ENCODE peak calls at places on chromosome 3, in ten cellular contexts. One of them, this sample, is unnamed.

GRCh38 chr3:126445506-126445905 is 30.2 kb downstream of the ZXDC start:
- DNase-seq in fibroblast of the conjunctiva: no peak
- DNase-seq in GM04504: no peak
- DNase-seq in GM03348: no peak
- DNase-seq in endothelial cell: no peak
- DNase-seq in NCI-H510A treated with DMSO at 0.1 percent for 48 hours: no peak
- DNase-seq in activated naive CD4-positive, alpha-beta T cell treated with anti-CD3 and anti-CD28 coated beads, Interleukin-2, amount 10 ng/mL, durations not matched to agents 7 days and 5 days: no peak
- DNase-seq in epithelial cell of esophagus: no peak
- DNase-seq in amniotic epithelial cell: no peak
- DNase-seq in kidney glomerular epithelial cell: no peak
- DNase-seq in this sample: no peak

GRCh38 chr3:86954751-86955150 is 36.2 kb downstream of the VGLL3 start:
- DNase-seq in NCI-H510A treated with DMSO at 0.1 percent for 48 hours: no peak
- DNase-seq in GM03348: peak
- DNase-seq in GM04504: no peak
- DNase-seq in amniotic epithelial cell: no peak
- DNase-seq in endothelial cell: no peak
- DNase-seq in fibroblast of the conjunctiva: no peak
- DNase-seq in activated naive CD4-positive, alpha-beta T cell treated with anti-CD3 and anti-CD28 coated beads, Interleukin-2, amount 10 ng/mL, durations not matched to agents 7 days and 5 days: no peak
- DNase-seq in kidney glomerular epithelial cell: no peak
- DNase-seq in epithelial cell of esophagus: no peak
- DNase-seq in this sample: no peak

GRCh38 chr3:31102196-31102879 is 207.9 kb upstream of the GADL1 start:
- DNase-seq in activated naive CD4-positive, alpha-beta T cell treated with anti-CD3 and anti-CD28 coated beads, Interleukin-2, amount 10 ng/mL, durations not matched to agents 7 days and 5 days: no peak
- DNase-seq in endothelial cell: no peak
- DNase-seq in amniotic epithelial cell: no peak
- DNase-seq in NCI-H510A treated with DMSO at 0.1 percent for 48 hours: no peak
- DNase-seq in kidney glomerular epithelial cell: no peak
- DNase-seq in fibroblast of the conjunctiva: no peak
- DNase-seq in epithelial cell of esophagus: no peak
- DNase-seq in GM03348: no peak
- DNase-seq in GM04504: no peak
- DNase-seq in this sample: no peak

GRCh38 chr3:174882789-174883188 is 23.7 kb downstream of the NAALADL2 start:
- DNase-seq in NCI-H510A treated with DMSO at 0.1 percent for 48 hours: no peak
- DNase-seq in GM03348: no peak
- DNase-seq in activated naive CD4-positive, alpha-beta T cell treated with anti-CD3 and anti-CD28 coated beads, Interleukin-2, amount 10 ng/mL, durations not matched to agents 7 days and 5 days: no peak
- DNase-seq in GM04504: no peak
- DNase-seq in amniotic epithelial cell: no peak
- DNase-seq in endothelial cell: no peak
- DNase-seq in epithelial cell of esophagus: no peak
- DNase-seq in kidney glomerular epithelial cell: no peak
- DNase-seq in fibroblast of the conjunctiva: no peak
- DNase-seq in this sample: no peak

GRCh38 chr3:144031938-144032337 is 60.3 kb downstream of the DIPK2A start:
- DNase-seq in GM03348: no peak
- DNase-seq in epithelial cell of esophagus: peak
- DNase-seq in fibroblast of the conjunctiva: peak
- DNase-seq in activated naive CD4-positive, alpha-beta T cell treated with anti-CD3 and anti-CD28 coated beads, Interleukin-2, amount 10 ng/mL, durations not matched to agents 7 days and 5 days: no peak
- DNase-seq in NCI-H510A treated with DMSO at 0.1 percent for 48 hours: no peak
- DNase-seq in endothelial cell: no peak
- DNase-seq in kidney glomerular epithelial cell: no peak
- DNase-seq in GM04504: no peak
- DNase-seq in amniotic epithelial cell: no peak
- DNase-seq in this sample: no peak

GRCh38 chr3:50572801-50573371 is 3.6 kb downstream of the HEMK1 start:
- DNase-seq in GM03348: no peak
- DNase-seq in activated naive CD4-positive, alpha-beta T cell treated with anti-CD3 and anti-CD28 coated beads, Interleukin-2, amount 10 ng/mL, durations not matched to agents 7 days and 5 days: peak
- DNase-seq in GM04504: no peak
- DNase-seq in amniotic epithelial cell: no peak
- DNase-seq in fibroblast of the conjunctiva: no peak
- DNase-seq in NCI-H510A treated with DMSO at 0.1 percent for 48 hours: no peak
- DNase-seq in epithelial cell of esophagus: no peak
- DNase-seq in kidney glomerular epithelial cell: no peak
- DNase-seq in endothelial cell: no peak
- DNase-seq in this sample: no peak

GRCh38 chr3:83523470-83524073 is 1435.2 kb upstream of the CADM2 start:
- DNase-seq in GM04504: no peak
- DNase-seq in fibroblast of the conjunctiva: peak
- DNase-seq in NCI-H510A treated with DMSO at 0.1 percent for 48 hours: peak
- DNase-seq in GM03348: peak
- DNase-seq in amniotic epithelial cell: no peak
- DNase-seq in epithelial cell of esophagus: peak
- DNase-seq in activated naive CD4-positive, alpha-beta T cell treated with anti-CD3 and anti-CD28 coated beads, Interleukin-2, amount 10 ng/mL, durations not matched to agents 7 days and 5 days: no peak
- DNase-seq in endothelial cell: peak
- DNase-seq in kidney glomerular epithelial cell: peak
- DNase-seq in this sample: peak

GRCh38 chr3:111338059-111338698 is 203.8 kb upstream of the CD96 start:
- DNase-seq in kidney glomerular epithelial cell: peak
- DNase-seq in amniotic epithelial cell: peak
- DNase-seq in NCI-H510A treated with DMSO at 0.1 percent for 48 hours: peak
- DNase-seq in activated naive CD4-positive, alpha-beta T cell treated with anti-CD3 and anti-CD28 coated beads, Interleukin-2, amount 10 ng/mL, durations not matched to agents 7 days and 5 days: peak
- DNase-seq in epithelial cell of esophagus: peak
- DNase-seq in fibroblast of the conjunctiva: peak
- DNase-seq in endothelial cell: peak
- DNase-seq in GM04504: peak
- DNase-seq in GM03348: peak
- DNase-seq in this sample: peak

GRCh38 chr3:8891774-8892173 is 71.5 kb downstream of the RAD18 start:
- DNase-seq in NCI-H510A treated with DMSO at 0.1 percent for 48 hours: no peak
- DNase-seq in fibroblast of the conjunctiva: no peak
- DNase-seq in GM03348: peak
- DNase-seq in activated naive CD4-positive, alpha-beta T cell treated with anti-CD3 and anti-CD28 coated beads, Interleukin-2, amount 10 ng/mL, durations not matched to agents 7 days and 5 days: no peak
- DNase-seq in kidney glomerular epithelial cell: no peak
- DNase-seq in amniotic epithelial cell: no peak
- DNase-seq in epithelial cell of esophagus: no peak
- DNase-seq in endothelial cell: no peak
- DNase-seq in GM04504: no peak
- DNase-seq in this sample: no peak

GRCh38 chr3:182983811-182984210 is 3.5 kb upstream of the DCUN1D1 start:
- DNase-seq in fibroblast of the conjunctiva: no peak
- DNase-seq in GM03348: no peak
- DNase-seq in epithelial cell of esophagus: peak
- DNase-seq in NCI-H510A treated with DMSO at 0.1 percent for 48 hours: no peak
- DNase-seq in kidney glomerular epithelial cell: no peak
- DNase-seq in endothelial cell: no peak
- DNase-seq in activated naive CD4-positive, alpha-beta T cell treated with anti-CD3 and anti-CD28 coated beads, Interleukin-2, amount 10 ng/mL, durations not matched to agents 7 days and 5 days: no peak
- DNase-seq in amniotic epithelial cell: peak
- DNase-seq in GM04504: no peak
- DNase-seq in this sample: no peak

This sample was measured in epithelial cell of prostate.